ENCODE peak calls at places on chromosomes 2 and 18, in five cellular contexts. One of them, this sample, is unnamed.
A peak's percentile ranks its signal among the peaks of the same experiment; 100 is the strongest.

GRCh38 chr18:80258640-80259039 is 11.3 kb upstream of the PARD6G start:
- DNase-seq in GM13976: no peak
- DNase-seq in upper lobe of left lung: no peak
- DNase-seq in progenitor cell of endocrine pancreas: no peak
- DNase-seq in lower lobe of right lung: no peak
- DNase-seq in this sample: no peak

GRCh38 chr18:13524824-13525223 is 201.5 kb downstream of the FAM210A start:
- DNase-seq in GM13976: no peak
- DNase-seq in upper lobe of left lung: no peak
- DNase-seq in progenitor cell of endocrine pancreas: no peak
- DNase-seq in lower lobe of right lung: no peak
- DNase-seq in this sample: no peak

GRCh38 chr2:205556357-205556756 is 125.9 kb upstream of the NRP2 start:
- DNase-seq in GM13976: no peak
- DNase-seq in upper lobe of left lung: no peak
- DNase-seq in progenitor cell of endocrine pancreas: no peak
- DNase-seq in lower lobe of right lung: no peak
- DNase-seq in this sample: no peak

GRCh38 chr2:218501665-218502064 is 66.5 kb downstream of the USP37 start:
- DNase-seq in GM13976: no peak
- DNase-seq in upper lobe of left lung: no peak
- DNase-seq in progenitor cell of endocrine pancreas: no peak
- DNase-seq in lower lobe of right lung: no peak
- DNase-seq in this sample: no peak

GRCh38 chr2:181655519-181655918 is 1.4 kb downstream of the CERKL start:
- DNase-seq in GM13976: no peak
- DNase-seq in upper lobe of left lung: no peak
- DNase-seq in progenitor cell of endocrine pancreas: no peak
- DNase-seq in lower lobe of right lung: no peak
- DNase-seq in this sample: no peak

GRCh38 chr2:19911799-19912509 is 10.2 kb upstream of the TTC32 start:
- DNase-seq in GM13976: no peak
- DNase-seq in upper lobe of left lung: no peak
- DNase-seq in progenitor cell of endocrine pancreas: no peak
- DNase-seq in lower lobe of right lung: no peak
- DNase-seq in this sample: no peak

GRCh38 chr2:45192481-45192880 is 183.2 kb upstream of the SIX2 start:
- DNase-seq in GM13976: no peak
- DNase-seq in upper lobe of left lung: no peak
- DNase-seq in progenitor cell of endocrine pancreas: no peak
- DNase-seq in lower lobe of right lung: no peak
- DNase-seq in this sample: no peak

GRCh38 chr2:171531836-171532450 is 9.7 kb downstream of the CYBRD1 start:
- DNase-seq in GM13976: no peak
- DNase-seq in upper lobe of left lung: no peak
- DNase-seq in progenitor cell of endocrine pancreas: no peak
- DNase-seq in lower lobe of right lung: no peak
- DNase-seq in this sample: no peak

GRCh38 chr2:29130295-29130694 is 15.1 kb downstream of the CLIP4 start:
- DNase-seq in GM13976: peak; percentile 28
- DNase-seq in upper lobe of left lung: no peak
- DNase-seq in progenitor cell of endocrine pancreas: no peak
- DNase-seq in lower lobe of right lung: no peak
- DNase-seq in this sample: no peak

GRCh38 chr2:157182834-157183396 is 74.6 kb upstream of the GALNT5 start:
- DNase-seq in GM13976: no peak
- DNase-seq in upper lobe of left lung: no peak
- DNase-seq in progenitor cell of endocrine pancreas: no peak
- DNase-seq in lower lobe of right lung: no peak
- DNase-seq in this sample: no peak

GRCh38 chr2:238043851-238044250 is 16.9 kb upstream of the SCLY start:
- DNase-seq in GM13976: no peak
- DNase-seq in upper lobe of left lung: no peak
- DNase-seq in progenitor cell of endocrine pancreas: no peak
- DNase-seq in lower lobe of right lung: no peak
- DNase-seq in this sample: no peak

GRCh38 chr2:241545113-241545512 is 13.4 kb upstream of the BOK start:
- DNase-seq in GM13976: peak; percentile 8
- DNase-seq in upper lobe of left lung: no peak
- DNase-seq in progenitor cell of endocrine pancreas: no peak
- DNase-seq in lower lobe of right lung: no peak
- DNase-seq in this sample: no peak

GRCh38 chr2:174484573-174484972 is 2.3 kb downstream of the GPR155 start:
- DNase-seq in GM13976: no peak
- DNase-seq in upper lobe of left lung: no peak
- DNase-seq in progenitor cell of endocrine pancreas: no peak
- DNase-seq in lower lobe of right lung: no peak
- DNase-seq in this sample: no peak

GRCh38 chr2:27086722-27087446 is at the start of gene KHK:
- DNase-seq in GM13976: peak; percentile 57
- DNase-seq in upper lobe of left lung: peak; percentile 86
- DNase-seq in progenitor cell of endocrine pancreas: no peak
- DNase-seq in lower lobe of right lung: peak; percentile 75
- DNase-seq in this sample: no peak

GRCh38 chr2:240322991-240323390 is 112.5 kb upstream of the GPC1 start:
- DNase-seq in GM13976: no peak
- DNase-seq in upper lobe of left lung: no peak
- DNase-seq in progenitor cell of endocrine pancreas: no peak
- DNase-seq in lower lobe of right lung: no peak
- DNase-seq in this sample: peak; percentile 58

GRCh38 chr2:173792166-173792565 is 173.0 kb downstream of the SP3 start:
- DNase-seq in GM13976: no peak
- DNase-seq in upper lobe of left lung: no peak
- DNase-seq in progenitor cell of endocrine pancreas: no peak
- DNase-seq in lower lobe of right lung: no peak
- DNase-seq in this sample: no peak

GRCh38 chr2:238667008-238667407 is 180.9 kb upstream of the TWIST2 start:
- DNase-seq in GM13976: no peak
- DNase-seq in upper lobe of left lung: no peak
- DNase-seq in progenitor cell of endocrine pancreas: no peak
- DNase-seq in lower lobe of right lung: no peak
- DNase-seq in this sample: no peak

GRCh38 chr2:188196343-188197008 is 95.2 kb upstream of the GULP1 start:
- DNase-seq in GM13976: no peak
- DNase-seq in upper lobe of left lung: no peak
- DNase-seq in progenitor cell of endocrine pancreas: no peak
- DNase-seq in lower lobe of right lung: no peak
- DNase-seq in this sample: no peak

GRCh38 chr2:238267341-238267710 is 21.1 kb downstream of the PER2 start:
- DNase-seq in GM13976: no peak
- DNase-seq in upper lobe of left lung: no peak
- DNase-seq in progenitor cell of endocrine pancreas: no peak
- DNase-seq in lower lobe of right lung: no peak
- DNase-seq in this sample: no peak

GRCh38 chr2:219032051-219032745 is 9.1 kb downstream of the CFAP65 start:
- DNase-seq in GM13976: no peak
- DNase-seq in upper lobe of left lung: no peak
- DNase-seq in progenitor cell of endocrine pancreas: no peak
- DNase-seq in lower lobe of right lung: no peak
- DNase-seq in this sample: no peak

GRCh38 chr2:143939976-143940375 is 579.9 kb downstream of the ZEB2 start:
- DNase-seq in GM13976: no peak
- DNase-seq in upper lobe of left lung: no peak
- DNase-seq in progenitor cell of endocrine pancreas: no peak
- DNase-seq in lower lobe of right lung: no peak
- DNase-seq in this sample: no peak

GRCh38 chr18:2981212-2981728 is 31.7 kb downstream of the LPIN2 start:
- DNase-seq in GM13976: no peak
- DNase-seq in upper lobe of left lung: no peak
- DNase-seq in progenitor cell of endocrine pancreas: no peak
- DNase-seq in lower lobe of right lung: no peak
- DNase-seq in this sample: no peak

GRCh38 chr2:112848833-112849232 is 12.3 kb upstream of the IL1B start:
- DNase-seq in GM13976: no peak
- DNase-seq in upper lobe of left lung: no peak
- DNase-seq in progenitor cell of endocrine pancreas: no peak
- DNase-seq in lower lobe of right lung: no peak
- DNase-seq in this sample: no peak

GRCh38 chr2:54559593-54560145 is 103.5 kb downstream of the SPTBN1 start:
- DNase-seq in GM13976: no peak
- DNase-seq in upper lobe of left lung: peak; percentile 41
- DNase-seq in progenitor cell of endocrine pancreas: no peak
- DNase-seq in lower lobe of right lung: no peak
- DNase-seq in this sample: no peak

GRCh38 chr18:59065684-59066083 is 74.0 kb upstream of the SEC11C start:
- DNase-seq in GM13976: no peak
- DNase-seq in upper lobe of left lung: no peak
- DNase-seq in progenitor cell of endocrine pancreas: no peak
- DNase-seq in lower lobe of right lung: no peak
- DNase-seq in this sample: no peak

GRCh38 chr2:205989291-205990071 is 96.5 kb downstream of the INO80D start:
- DNase-seq in GM13976: no peak
- DNase-seq in upper lobe of left lung: no peak
- DNase-seq in progenitor cell of endocrine pancreas: no peak
- DNase-seq in lower lobe of right lung: no peak
- DNase-seq in this sample: no peak

GRCh38 chr2:150911766-150912280 is 349.8 kb downstream of the RBM43 start:
- DNase-seq in GM13976: no peak
- DNase-seq in upper lobe of left lung: no peak
- DNase-seq in progenitor cell of endocrine pancreas: no peak
- DNase-seq in lower lobe of right lung: peak; percentile 58
- DNase-seq in this sample: no peak

GRCh38 chr2:174247474-174248186 is 702 bp downstream of the OLA1 start:
- DNase-seq in GM13976: peak; percentile 46
- DNase-seq in upper lobe of left lung: no peak
- DNase-seq in progenitor cell of endocrine pancreas: no peak
- DNase-seq in lower lobe of right lung: no peak
- DNase-seq in this sample: no peak

GRCh38 chr2:179991344-179991743 is 15.8 kb downstream of the CWC22 start:
- DNase-seq in GM13976: peak; percentile 18
- DNase-seq in upper lobe of left lung: no peak
- DNase-seq in progenitor cell of endocrine pancreas: no peak
- DNase-seq in lower lobe of right lung: no peak
- DNase-seq in this sample: no peak

GRCh38 chr2:202289394-202290204 is 24.0 kb downstream of the NOP58 start:
- DNase-seq in GM13976: no peak
- DNase-seq in upper lobe of left lung: no peak
- DNase-seq in progenitor cell of endocrine pancreas: no peak
- DNase-seq in lower lobe of right lung: no peak
- DNase-seq in this sample: no peak

GRCh38 chr2:187034434-187034833 is 185.5 kb upstream of the ZSWIM2 start:
- DNase-seq in GM13976: no peak
- DNase-seq in upper lobe of left lung: no peak
- DNase-seq in progenitor cell of endocrine pancreas: no peak
- DNase-seq in lower lobe of right lung: no peak
- DNase-seq in this sample: no peak

GRCh38 chr2:36356199-36356989 is 816 bp downstream of the CRIM1 start:
- DNase-seq in GM13976: peak; percentile 45
- DNase-seq in upper lobe of left lung: peak; percentile 91
- DNase-seq in progenitor cell of endocrine pancreas: peak; percentile 51
- DNase-seq in lower lobe of right lung: peak; percentile 78
- DNase-seq in this sample: peak; percentile 77

GRCh38 chr18:42426496-42427015 is 471.5 kb downstream of the PIK3C3 start:
- DNase-seq in GM13976: no peak
- DNase-seq in upper lobe of left lung: no peak
- DNase-seq in progenitor cell of endocrine pancreas: no peak
- DNase-seq in lower lobe of right lung: no peak
- DNase-seq in this sample: no peak

GRCh38 chr2:42964444-42965081 is 172.2 kb upstream of the HAAO start:
- DNase-seq in GM13976: no peak
- DNase-seq in upper lobe of left lung: no peak
- DNase-seq in progenitor cell of endocrine pancreas: no peak
- DNase-seq in lower lobe of right lung: peak; percentile 65
- DNase-seq in this sample: no peak

GRCh38 chr2:182668671-182669070 is 47.4 kb upstream of the DNAJC10 start:
- DNase-seq in GM13976: no peak
- DNase-seq in upper lobe of left lung: peak; percentile 5
- DNase-seq in progenitor cell of endocrine pancreas: peak; percentile 15
- DNase-seq in lower lobe of right lung: no peak
- DNase-seq in this sample: no peak

DNA sequence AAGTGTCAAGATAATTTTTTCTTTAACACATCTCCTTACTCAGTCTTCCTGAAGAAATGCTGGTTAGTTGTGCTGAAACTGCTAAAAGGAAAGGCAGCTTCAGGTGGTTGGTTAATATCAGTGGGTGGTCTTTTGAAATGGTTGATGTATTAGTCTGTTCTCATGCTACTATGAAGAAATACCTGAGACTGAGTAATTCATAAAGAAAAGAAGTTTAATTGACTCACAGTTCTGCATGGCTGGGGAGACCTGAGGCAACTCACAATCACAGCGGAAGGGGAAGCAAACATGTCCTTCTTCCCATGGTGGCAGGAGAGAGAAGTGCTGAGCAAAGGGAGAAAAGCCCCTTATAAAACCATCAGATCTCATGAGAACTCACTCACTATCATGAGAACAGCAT is 125.9 kb upstream of the CYRIA start:
- DNase-seq in GM13976: no peak
- DNase-seq in upper lobe of left lung: no peak
- DNase-seq in progenitor cell of endocrine pancreas: no peak
- DNase-seq in lower lobe of right lung: no peak
- DNase-seq in this sample: no peak
- TF ChIP-seq CTCF in GM13976: no peak
- TF ChIP-seq CTCF in upper lobe of left lung: no peak
- TF ChIP-seq CTCF in progenitor cell of endocrine pancreas: no peak
- TF ChIP-seq CTCF in lower lobe of right lung: no peak
- TF ChIP-seq CTCF in this sample: no peak

GRCh38 chr2:155377178-155377780 is 678.8 kb downstream of the KCNJ3 start:
- DNase-seq in GM13976: no peak
- DNase-seq in upper lobe of left lung: no peak
- DNase-seq in progenitor cell of endocrine pancreas: no peak
- DNase-seq in lower lobe of right lung: no peak
- DNase-seq in this sample: no peak
- TF ChIP-seq CTCF in GM13976: no peak
- TF ChIP-seq CTCF in upper lobe of left lung: peak; percentile 18
- TF ChIP-seq CTCF in progenitor cell of endocrine pancreas: peak; percentile 64
- TF ChIP-seq CTCF in lower lobe of right lung: peak; percentile 42
- TF ChIP-seq CTCF in this sample: peak; percentile 75

DNA sequence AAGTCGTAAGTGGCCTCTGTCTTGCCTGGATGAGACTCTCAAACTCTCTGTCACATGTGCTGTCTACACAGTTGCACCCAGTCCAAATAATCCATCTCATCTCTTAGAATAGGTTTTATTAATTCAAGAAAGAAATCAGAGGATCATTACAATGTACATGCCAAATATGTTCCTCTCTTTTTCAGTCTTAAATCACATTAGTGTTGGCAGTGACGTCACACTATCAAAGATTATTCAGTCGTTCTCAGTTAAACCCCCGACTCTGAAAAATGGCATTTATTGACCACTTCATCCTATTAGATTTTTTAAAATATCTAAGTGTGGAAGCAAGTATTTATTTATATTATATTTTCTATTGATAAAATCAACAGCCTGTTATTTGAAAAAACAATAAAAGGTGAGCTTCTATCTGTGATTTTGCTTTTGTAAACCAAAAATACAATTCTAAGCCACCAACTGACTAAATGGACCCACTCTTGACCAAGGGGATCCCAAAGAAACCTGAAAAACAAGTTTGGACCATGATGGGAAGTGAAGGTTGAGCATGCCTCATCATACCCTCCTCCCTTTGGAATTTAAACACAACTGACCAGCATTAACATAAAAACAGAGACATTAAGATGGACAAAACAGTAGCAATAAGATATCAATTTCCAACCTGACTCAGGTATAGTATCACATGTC is 1894.4 kb upstream of the LRRTM1 start:
- DNase-seq in GM13976: no peak
- DNase-seq in upper lobe of left lung: no peak
- DNase-seq in progenitor cell of endocrine pancreas: no peak
- DNase-seq in lower lobe of right lung: no peak
- DNase-seq in this sample: no peak
- TF ChIP-seq CTCF in GM13976: no peak
- TF ChIP-seq CTCF in upper lobe of left lung: no peak
- TF ChIP-seq CTCF in progenitor cell of endocrine pancreas: no peak
- TF ChIP-seq CTCF in lower lobe of right lung: no peak
- TF ChIP-seq CTCF in this sample: no peak

GRCh38 chr2:223860809-223861738 is 23.7 kb upstream of the AP1S3 start:
- DNase-seq in GM13976: no peak
- DNase-seq in upper lobe of left lung: no peak
- DNase-seq in progenitor cell of endocrine pancreas: peak; percentile 22
- DNase-seq in lower lobe of right lung: no peak
- DNase-seq in this sample: no peak
- TF ChIP-seq CTCF in GM13976: no peak
- TF ChIP-seq CTCF in upper lobe of left lung: no peak
- TF ChIP-seq CTCF in progenitor cell of endocrine pancreas: peak; percentile 22
- TF ChIP-seq CTCF in lower lobe of right lung: no peak
- TF ChIP-seq CTCF in this sample: no peak